ENCODE peak calls at places on chromosomes 1 and 21, in four cellular contexts. D is NCI-H2171, E is 8988T, C is small intestine. O is an unnamed sample.

GRCh38 chr1:234667891-234668576 is 58.1 kb upstream of the IRF2BP2 start:
- DNase-seq in D (no peak), E (no peak), C (no peak), O (no peak)

GRCh38 chr1:97093742-97094141 is 372.2 kb downstream of the PTBP2 start:
- DNase-seq in D (no peak), E (no peak), C (no peak), O (peak; percentile 32)

GRCh38 chr1:42943166-42943565 is 15.5 kb downstream of the SLC2A1 start:
- DNase-seq in D (no peak), E (no peak), C (peak; percentile 95), O (peak; percentile 98)

GRCh38 chr1:236686815-236687160 is 489 bp downstream of the ACTN2 start:
- DNase-seq in D (no peak), E (no peak), C (no peak), O (no peak)

GRCh38 chr1:22916469-22916817 is 56.2 kb downstream of the LACTBL1 start:
- DNase-seq in D (peak; percentile 88), E (no peak), C (peak; percentile 35), O (peak; percentile 38)

GRCh38 chr1:226872455-226872854 is 2.0 kb downstream of the PSEN2 start:
- DNase-seq in D (no peak), E (no peak), C (no peak), O (no peak)

GRCh38 chr1:56688522-56689026 is 43.5 kb downstream of the PRKAA2 start:
- DNase-seq in D (no peak), E (peak; percentile 11), C (peak; percentile 9), O (peak; percentile 88)

GRCh38 chr1:47449702-47450552 is 12.1 kb downstream of the FOXD2 start:
- DNase-seq in D (no peak), E (peak; percentile 71), C (peak; percentile 33), O (peak; percentile 17)

GRCh38 chr1:66747500-66747899 is 4.8 kb upstream of the DYNLT5 start:
- DNase-seq in D (no peak), E (no peak), C (no peak), O (no peak)

GRCh38 chr1:206739411-206740076 is 31.0 kb upstream of the IL19 start:
- DNase-seq in D (no peak), E (no peak), C (peak; percentile 27), O (no peak)

GRCh38 chr1:99544328-99544727 is 101.6 kb upstream of the PALMD start:
- DNase-seq in D (peak; percentile 48), E (no peak), C (no peak), O (peak; percentile 90)

GRCh38 chr1:156862602-156863599 is 2.2 kb downstream of the NTRK1 start:
- DNase-seq in D (no peak), E (no peak), C (no peak), O (no peak)

GRCh38 chr1:59408608-59409007 is 111.7 kb downstream of the FGGY start:
- DNase-seq in D (no peak), E (no peak), C (no peak), O (no peak)

GRCh38 chr1:115185351-115185750 is 96.0 kb upstream of the TSPAN2 start:
- DNase-seq in D (no peak), E (no peak), C (no peak), O (no peak)

GRCh38 chr1:1578371-1578940 is 3.8 kb upstream of the SSU72 start:
- DNase-seq in D (no peak), E (no peak), C (no peak), O (no peak)

GRCh38 chr1:195714248-195714647 is 894.0 kb downstream of the KCNT2 start:
- DNase-seq in D (no peak), E (no peak), C (no peak), O (peak; percentile 38)

GRCh38 chr1:223363856-223364684 is at the start of gene SUSD4:
- DNase-seq in D (peak; percentile 92), E (peak; percentile 38), C (peak; percentile 48), O (no peak)

GRCh38 chr21:37166733-37167132 is 93.7 kb downstream of the TTC3 start:
- DNase-seq in D (no peak), E (no peak), C (peak; percentile 55), O (peak; percentile 30)

GRCh38 chr1:166379447-166379846 is 212.6 kb upstream of the FAM78B start:
- DNase-seq in D (no peak), E (no peak), C (no peak), O (peak; percentile 25)

GRCh38 chr1:35053433-35053832 is 21.7 kb upstream of the ZMYM6 start:
- DNase-seq in D (no peak), E (no peak), C (no peak), O (no peak)

GRCh38 chr1:19390166-19390850 is 78.2 kb downstream of the SLC66A1 start:
- DNase-seq in D (no peak), E (no peak), C (no peak), O (no peak)

GRCh38 chr1:230268371-230269170 is 157.6 kb downstream of the PGBD5 start:
- DNase-seq in D (peak; percentile 79), E (peak; percentile 89), C (peak; percentile 95), O (peak; percentile 81)

GRCh38 chr1:161721738-161722343 is 497 bp downstream of the FCRLB start:
- DNase-seq in D (no peak), E (no peak), C (no peak), O (peak; percentile 78)

GRCh38 chr21:43865471-43866181 is 603 bp downstream of the AGPAT3 start:
- DNase-seq in D (no peak), E (peak; percentile 49), C (peak; percentile 75), O (peak; percentile 46)

GRCh38 chr1:89974701-89975470 is 20.0 kb upstream of the ZNF326 start:
- DNase-seq in D (no peak), E (no peak), C (no peak), O (peak; percentile 57)

GRCh38 chr1:174077755-174078490 is 55.8 kb upstream of the RC3H1 start:
- DNase-seq in D (no peak), E (no peak), C (peak; percentile 2), O (no peak)

GRCh38 chr1:198157847-198158765 is 1.3 kb downstream of the NEK7 start:
- DNase-seq in D (no peak), E (no peak), C (peak; percentile 23), O (peak; percentile 49)

GRCh38 chr1:197660389-197660788 is 114.9 kb downstream of the DENND1B start:
- DNase-seq in D (no peak), E (no peak), C (no peak), O (no peak)

GRCh38 chr1:106876384-106876783 is 180.1 kb upstream of the PRMT6 start:
- DNase-seq in D (no peak), E (no peak), C (no peak), O (no peak)

GRCh38 chr1:31238986-31239613 is 587 bp downstream of the NKAIN1 start:
- DNase-seq in D (peak; percentile 30), E (peak; percentile 65), C (no peak), O (no peak)

GRCh38 chr1:58975888-58976287 is 192.0 kb upstream of the JUN start:
- DNase-seq in D (peak; percentile 48), E (no peak), C (no peak), O (peak; percentile 64)

GRCh38 chr1:183776731-183777130 is 28.2 kb upstream of the RGL1 start:
- DNase-seq in D (no peak), E (no peak), C (no peak), O (no peak)

O was measured in MCF 10A.